ENCODE peak calls at places on chromosomes 2 and 18, in eight cellular contexts. D is thyroid gland; Z is activated CD8-positive, alpha-beta memory T cell treated with anti-CD3 and anti-CD28 coated beads for 24 hours; Q is AG04450; U is WERI-Rb-1; K is left ventricle myocardium inferior; Y is 8988T; P is naive thymus-derived CD8-positive, alpha-beta T cell. L is an unnamed sample.

GRCh38 chr2:239918749-239919148 is 106.4 kb downstream of the NDUFA10 start:
- DNase-seq in D (no peak), Z (no peak), Q (no peak), U (no peak), K (no peak), Y (no peak), P (peak; percentile 10), L (no peak)

GRCh38 chr2:121185571-121186074 is 99.4 kb downstream of the TFCP2L1 start:
- DNase-seq in D (no peak), Z (no peak), Q (no peak), U (no peak), K (no peak), Y (no peak), P (no peak), L (peak; percentile 70)

GRCh38 chr2:117931266-117931665 is 82.6 kb downstream of the CCDC93 start:
- DNase-seq in D (no peak), Z (no peak), Q (no peak), U (no peak), K (no peak), Y (no peak), P (no peak), L (no peak)

GRCh38 chr2:85522090-85522647 is 16.8 kb upstream of the MAT2A start:
- DNase-seq in D (no peak), Z (no peak), Q (no peak), U (no peak), K (no peak), Y (no peak), P (no peak), L (no peak)

GRCh38 chr2:238669581-238670340 is 178.1 kb upstream of the TWIST2 start:
- DNase-seq in D (no peak), Z (no peak), Q (no peak), U (no peak), K (no peak), Y (no peak), P (no peak), L (no peak)

GRCh38 chr2:85470850-85471800 is 52.6 kb downstream of the SH2D6 start:
- DNase-seq in D (peak; percentile 29), Z (no peak), Q (no peak), U (no peak), K (no peak), Y (no peak), P (peak; percentile 24), L (peak; percentile 12)

GRCh38 chr2:198059800-198060199 is 255.4 kb downstream of the PLCL1 start:
- DNase-seq in D (no peak), Z (no peak), Q (no peak), U (no peak), K (peak; percentile 17), Y (no peak), P (no peak), L (no peak)

GRCh38 chr18:35095983-35096676 is 54.9 kb downstream of the MAPRE2 start:
- DNase-seq in D (no peak), Z (no peak), Q (no peak), U (no peak), K (no peak), Y (no peak), P (no peak), L (no peak)

GRCh38 chr18:70385474-70385873 is 96.6 kb downstream of the SOCS6 start:
- DNase-seq in D (no peak), Z (no peak), Q (no peak), U (no peak), K (no peak), Y (no peak), P (no peak), L (peak; percentile 79)

GRCh38 chr2:133732982-133733670 is 164.9 kb upstream of the NCKAP5 start:
- DNase-seq in D (no peak), Z (no peak), Q (no peak), U (no peak), K (no peak), Y (no peak), P (no peak), L (no peak)

GRCh38 chr2:35184471-35184870 is 1171.1 kb upstream of the CRIM1 start:
- DNase-seq in D (no peak), Z (no peak), Q (no peak), U (no peak), K (no peak), Y (no peak), P (no peak), L (no peak)

GRCh38 chr2:40027968-40028367 is 248.9 kb upstream of the THUMPD2 start:
- DNase-seq in D (no peak), Z (no peak), Q (no peak), U (no peak), K (no peak), Y (no peak), P (no peak), L (no peak)

GRCh38 chr18:37318360-37319037 is 247.1 kb downstream of the CELF4 start:
- DNase-seq in D (no peak), Z (no peak), Q (no peak), U (no peak), K (no peak), Y (no peak), P (no peak), L (no peak)

GRCh38 chr2:147689510-147689909 is 155.3 kb upstream of the ACVR2A start:
- DNase-seq in D (no peak), Z (no peak), Q (no peak), U (no peak), K (no peak), Y (no peak), P (no peak), L (peak; percentile 61)

GRCh38 chr2:172427990-172428840 is 829 bp downstream of the ITGA6 start:
- DNase-seq in D (peak; percentile 63), Z (peak; percentile 82), Q (no peak), U (peak; percentile 50), K (peak; percentile 48), Y (no peak), P (peak; percentile 67), L (no peak)

GRCh38 chr2:20401495-20401855 is 45.4 kb upstream of the RHOB start:
- DNase-seq in D (no peak), Z (no peak), Q (no peak), U (no peak), K (no peak), Y (no peak), P (no peak), L (no peak)

GRCh38 chr2:48200591-48201293 is 294.4 kb upstream of the FBXO11 start:
- DNase-seq in D (no peak), Z (no peak), Q (no peak), U (no peak), K (no peak), Y (no peak), P (no peak), L (no peak)

GRCh38 chr2:236485519-236485918 is 84.1 kb upstream of the ACKR3 start:
- DNase-seq in D (no peak), Z (no peak), Q (no peak), U (no peak), K (no peak), Y (no peak), P (no peak), L (no peak)

GRCh38 chr2:71852141-71852711 is 295.4 kb downstream of the CYP26B1 start:
- DNase-seq in D (no peak), Z (no peak), Q (no peak), U (peak; percentile 33), K (peak; percentile 34), Y (no peak), P (no peak), L (no peak)

GRCh38 chr2:72141032-72141645 is 6.5 kb downstream of the CYP26B1 start:
- DNase-seq in D (no peak), Z (peak; percentile 46), Q (no peak), U (peak; percentile 6), K (peak; percentile 9), Y (no peak), P (peak; percentile 15), L (no peak)

GRCh38 chr2:130241041-130241707 is 42.9 kb upstream of the TUBA3E start:
- DNase-seq in D (no peak), Z (no peak), Q (no peak), U (no peak), K (no peak), Y (peak; percentile 64), P (no peak), L (no peak)

GRCh38 chr2:225766431-225766830 is 366.9 kb downstream of the NYAP2 start:
- DNase-seq in D (no peak), Z (no peak), Q (no peak), U (no peak), K (no peak), Y (no peak), P (no peak), L (no peak)

GRCh38 chr2:127857494-127857818 is 499 bp downstream of the POLR2D start:
- DNase-seq in D (no peak), Z (no peak), Q (no peak), U (peak; percentile 20), K (no peak), Y (no peak), P (no peak), L (no peak)

GRCh38 chr2:197993830-197994229 is 189.4 kb downstream of the PLCL1 start:
- DNase-seq in D (no peak), Z (no peak), Q (no peak), U (no peak), K (no peak), Y (no peak), P (no peak), L (no peak)

GRCh38 chr18:63098014-63098981 is 221.3 kb downstream of the BCL2 start:
- DNase-seq in D (no peak), Z (peak; percentile 69), Q (no peak), U (no peak), K (no peak), Y (no peak), P (peak; percentile 54), L (no peak)

L was measured in pons.